ENCODE peak calls at places on chromosomes 5 and 9, in four cellular contexts. One of them, this sample, is unnamed.

GRCh38 chr5:73433982-73434342 is 14.6 kb downstream of the FOXD1 start:
- DNase-seq in H9: no peak
- DNase-seq in endodermal cell: no peak
- DNase-seq in uterus: no peak
- DNase-seq in this sample: no peak

GRCh38 chr5:79535477-79536192 is 21.7 kb upstream of the HOMER1 start:
- DNase-seq in H9: no peak
- DNase-seq in endodermal cell: no peak
- DNase-seq in uterus: no peak
- DNase-seq in this sample: no peak

GRCh38 chr5:171484460-171484899 is 65.0 kb downstream of the FGF18 start:
- DNase-seq in H9: no peak
- DNase-seq in endodermal cell: peak; percentile 81
- DNase-seq in uterus: peak; percentile 46
- DNase-seq in this sample: no peak

GRCh38 chr5:123718238-123718637 is 206.3 kb downstream of the CSNK1G3 start:
- DNase-seq in H9: no peak
- DNase-seq in endodermal cell: no peak
- DNase-seq in uterus: no peak
- DNase-seq in this sample: no peak

GRCh38 chr9:132993511-132993939 is 15.0 kb downstream of the GFI1B start:
- DNase-seq in H9: no peak
- DNase-seq in endodermal cell: peak; percentile 58
- DNase-seq in uterus: no peak
- DNase-seq in this sample: no peak

GRCh38 chr5:150139334-150139733 is 16.3 kb downstream of the PDGFRB start:
- DNase-seq in H9: no peak
- DNase-seq in endodermal cell: no peak
- DNase-seq in uterus: no peak
- DNase-seq in this sample: no peak

GRCh38 chr9:784202-784601 is 57.3 kb upstream of the DMRT1 start:
- DNase-seq in H9: no peak
- DNase-seq in endodermal cell: peak; percentile 66
- DNase-seq in uterus: no peak
- DNase-seq in this sample: no peak

GRCh38 chr9:89747589-89747988 is 142.8 kb downstream of the GADD45G start:
- DNase-seq in H9: no peak
- DNase-seq in endodermal cell: no peak
- DNase-seq in uterus: no peak
- DNase-seq in this sample: no peak

GRCh38 chr9:136119259-136120118 is 814 bp upstream of the TMEM250 start:
- DNase-seq in H9: peak; percentile 79
- DNase-seq in endodermal cell: peak; percentile 88
- DNase-seq in uterus: no peak
- DNase-seq in this sample: no peak

GRCh38 chr5:52725065-52725746 is 62.5 kb upstream of the ITGA1 start:
- DNase-seq in H9: no peak
- DNase-seq in endodermal cell: no peak
- DNase-seq in uterus: no peak
- DNase-seq in this sample: no peak

GRCh38 chr9:109821711-109822110 is 41.7 kb downstream of the PALM2AKAP2 start:
- DNase-seq in H9: no peak
- DNase-seq in endodermal cell: no peak
- DNase-seq in uterus: no peak
- DNase-seq in this sample: no peak

GRCh38 chr9:103990311-103990710 is 103.8 kb upstream of the SMC2 start:
- DNase-seq in H9: no peak
- DNase-seq in endodermal cell: no peak
- DNase-seq in uterus: no peak
- DNase-seq in this sample: no peak

GRCh38 chr9:127711831-127712274 is 3.6 kb downstream of the PTRH1 start:
- DNase-seq in H9: peak; percentile 63
- DNase-seq in endodermal cell: peak; percentile 72
- DNase-seq in uterus: no peak
- DNase-seq in this sample: no peak

GRCh38 chr9:134205636-134206316 is 41.4 kb upstream of the RNU6ATAC start:
- DNase-seq in H9: no peak
- DNase-seq in endodermal cell: no peak
- DNase-seq in uterus: peak; percentile 89
- DNase-seq in this sample: peak; percentile 86

GRCh38 chr9:81083821-81084512 is 605.4 kb downstream of the TLE1 start:
- DNase-seq in H9: no peak
- DNase-seq in endodermal cell: no peak
- DNase-seq in uterus: no peak
- DNase-seq in this sample: no peak

GRCh38 chr9:119588874-119589560 is 219.8 kb upstream of the BRINP1 start:
- DNase-seq in H9: no peak
- DNase-seq in endodermal cell: peak; percentile 53
- DNase-seq in uterus: no peak
- DNase-seq in this sample: no peak

GRCh38 chr5:65913519-65913918 is 12.9 kb upstream of the ERBIN start:
- DNase-seq in H9: no peak
- DNase-seq in endodermal cell: no peak
- DNase-seq in uterus: no peak
- DNase-seq in this sample: no peak

GRCh38 chr9:20634895-20635294 is 12.6 kb upstream of the MLLT3 start:
- DNase-seq in H9: no peak
- DNase-seq in endodermal cell: no peak
- DNase-seq in uterus: no peak
- DNase-seq in this sample: no peak

GRCh38 chr9:101398930-101399640 is 434 bp downstream of the ZNF189 start:
- DNase-seq in H9: no peak
- DNase-seq in endodermal cell: no peak
- DNase-seq in uterus: no peak
- DNase-seq in this sample: no peak

GRCh38 chr5:16574789-16575785 is 41.7 kb downstream of the RETREG1 start:
- DNase-seq in H9: peak; percentile 60
- DNase-seq in endodermal cell: peak; percentile 79
- DNase-seq in uterus: no peak
- DNase-seq in this sample: no peak

GRCh38 chr5:126527892-126528291 is 67.1 kb downstream of the ALDH7A1 start:
- DNase-seq in H9: no peak
- DNase-seq in endodermal cell: no peak
- DNase-seq in uterus: no peak
- DNase-seq in this sample: no peak

GRCh38 chr9:13443380-13444271 is 164.1 kb upstream of the MPDZ start:
- DNase-seq in H9: no peak
- DNase-seq in endodermal cell: no peak
- DNase-seq in uterus: no peak
- DNase-seq in this sample: no peak

GRCh38 chr5:175684931-175685330 is 27.1 kb downstream of the HRH2 start:
- DNase-seq in H9: no peak
- DNase-seq in endodermal cell: no peak
- DNase-seq in uterus: no peak
- DNase-seq in this sample: no peak

GRCh38 chr5:138686668-138687067 is 66.6 kb upstream of the CTNNA1 start:
- DNase-seq in H9: no peak
- DNase-seq in endodermal cell: no peak
- DNase-seq in uterus: no peak
- DNase-seq in this sample: no peak

GRCh38 chr5:1062761-1063568 is 48.9 kb downstream of the SLC12A7 start:
- DNase-seq in H9: no peak
- DNase-seq in endodermal cell: no peak
- DNase-seq in uterus: no peak
- DNase-seq in this sample: no peak

GRCh38 chr5:83095973-83096539 is 18.7 kb downstream of the XRCC4 start:
- DNase-seq in H9: no peak
- DNase-seq in endodermal cell: no peak
- DNase-seq in uterus: no peak
- DNase-seq in this sample: no peak

GRCh38 chr5:16852251-16853005 is 83.7 kb downstream of the MYO10 start:
- DNase-seq in H9: no peak
- DNase-seq in endodermal cell: no peak
- DNase-seq in uterus: no peak
- DNase-seq in this sample: no peak

GRCh38 chr5:143527808-143528207 is 124.3 kb upstream of the NR3C1 start:
- DNase-seq in H9: no peak
- DNase-seq in endodermal cell: no peak
- DNase-seq in uterus: no peak
- DNase-seq in this sample: no peak

GRCh38 chr5:90201923-90202322 is 207.6 kb downstream of the CETN3 start:
- DNase-seq in H9: no peak
- DNase-seq in endodermal cell: no peak
- DNase-seq in uterus: no peak
- DNase-seq in this sample: no peak

GRCh38 chr5:115840825-115841224 is 540 bp downstream of the ATG12 start:
- DNase-seq in H9: no peak
- DNase-seq in endodermal cell: peak; percentile 50
- DNase-seq in uterus: no peak
- DNase-seq in this sample: no peak

GRCh38 chr9:115864581-115864980 is 289.0 kb upstream of the PAPPA start:
- DNase-seq in H9: no peak
- DNase-seq in endodermal cell: no peak
- DNase-seq in uterus: no peak
- DNase-seq in this sample: no peak

GRCh38 chr9:129720181-129720864 is 32.5 kb downstream of the PTGES start:
- DNase-seq in H9: peak; percentile 86
- DNase-seq in endodermal cell: peak; percentile 91
- DNase-seq in uterus: no peak
- DNase-seq in this sample: no peak

GRCh38 chr5:80175337-80175736 is 80.5 kb downstream of the SERINC5 start:
- DNase-seq in H9: no peak
- DNase-seq in endodermal cell: no peak
- DNase-seq in uterus: no peak
- DNase-seq in this sample: no peak

GRCh38 chr5:138706655-138707480 is 46.4 kb upstream of the CTNNA1 start:
- DNase-seq in H9: peak; percentile 46
- DNase-seq in endodermal cell: peak; percentile 60
- DNase-seq in uterus: no peak
- DNase-seq in this sample: peak; percentile 66

GRCh38 chr9:11457809-11458785 is 845.3 kb upstream of the PTPRD start:
- DNase-seq in H9: peak; percentile 59
- DNase-seq in endodermal cell: peak; percentile 70
- DNase-seq in uterus: no peak
- DNase-seq in this sample: no peak

GRCh38 chr9:136015656-136016055 is 54.5 kb upstream of the UBAC1 start:
- DNase-seq in H9: peak; percentile 26
- DNase-seq in endodermal cell: peak; percentile 33
- DNase-seq in uterus: peak; percentile 6
- DNase-seq in this sample: no peak

GRCh38 chr9:976258-976804 is at the start of gene DMRT3:
- DNase-seq in H9: peak; percentile 86
- DNase-seq in endodermal cell: peak; percentile 89
- DNase-seq in uterus: no peak
- DNase-seq in this sample: no peak

GRCh38 chr9:82456621-82457020 is 468.0 kb downstream of the SPATA31D1 start:
- DNase-seq in H9: no peak
- DNase-seq in endodermal cell: no peak
- DNase-seq in uterus: no peak
- DNase-seq in this sample: no peak

DNA sequence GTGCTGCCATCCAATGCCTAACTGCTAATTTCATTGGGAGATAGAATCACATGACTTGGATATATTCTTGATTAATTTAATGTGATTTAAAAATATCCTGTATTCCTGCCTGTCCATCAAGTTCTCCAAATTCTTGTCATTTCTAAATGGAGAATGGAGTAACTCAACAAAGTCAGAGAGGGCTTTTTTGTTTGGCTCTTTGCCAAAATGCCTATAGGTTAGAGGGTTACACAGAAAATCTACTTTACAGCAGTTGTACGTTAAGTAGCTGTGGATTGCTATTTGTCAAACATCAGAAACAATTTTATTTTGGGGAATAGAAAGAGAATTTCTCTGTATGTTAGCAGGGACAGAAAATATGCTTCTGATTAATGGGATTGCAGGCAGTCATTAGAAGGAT is 5.9 kb downstream of the PIK3R1 start:
- DNase-seq in H9: no peak
- DNase-seq in endodermal cell: no peak
- DNase-seq in uterus: no peak
- DNase-seq in this sample: no peak
- H3K27ac ChIP-seq in H9: no peak overlapping the region
- H3K27ac ChIP-seq in endodermal cell: no peak overlapping the region
- H3K27ac ChIP-seq in uterus: no peak overlapping the region
- H3K27ac ChIP-seq in this sample: no peak overlapping the region

GRCh38 chr5:140367631-140368013 is 7.6 kb downstream of the SLC4A9 start:
- DNase-seq in H9: no peak
- DNase-seq in endodermal cell: no peak
- DNase-seq in uterus: no peak
- DNase-seq in this sample: no peak
- H3K27me3 ChIP-seq in H9: no peaks in the 10 kb centered on the region
- H3K27me3 ChIP-seq in endodermal cell: peaks cover 4% of the 10 kb centered on the region
- H3K27me3 ChIP-seq in uterus: no peaks in the 10 kb centered on the region
- H3K27me3 ChIP-seq in this sample: no peaks in the 10 kb centered on the region

GRCh38 chr9:8703904-8704303 is 904.3 kb upstream of the DMAC1 start:
- DNase-seq in H9: no peak
- DNase-seq in endodermal cell: no peak
- DNase-seq in uterus: no peak
- DNase-seq in this sample: no peak
- H3K9me3 ChIP-seq in H9: no peaks in the 10 kb centered on the region
- H3K9me3 ChIP-seq in endodermal cell: no peaks in the 10 kb centered on the region
- H3K9me3 ChIP-seq in uterus: no peaks in the 10 kb centered on the region
- H3K9me3 ChIP-seq in this sample: no peaks in the 10 kb centered on the region

GRCh38 chr5:168260353-168261211 is 30.9 kb upstream of the WWC1 start:
- DNase-seq in H9: no peak
- DNase-seq in endodermal cell: no peak
- DNase-seq in uterus: no peak
- DNase-seq in this sample: no peak

GRCh38 chr5:168261212-168261575 is 30.3 kb upstream of the WWC1 start:
- DNase-seq in H9: no peak
- DNase-seq in endodermal cell: no peak
- DNase-seq in uterus: peak; percentile 19
- DNase-seq in this sample: no peak

GRCh38 chr5:168266016-168266415 is 25.4 kb upstream of the WWC1 start:
- DNase-seq in H9: no peak
- DNase-seq in endodermal cell: no peak
- DNase-seq in uterus: no peak
- DNase-seq in this sample: no peak

GRCh38 chr5:168263108-168263507 is 28.3 kb upstream of the WWC1 start:
- DNase-seq in H9: no peak
- DNase-seq in endodermal cell: no peak
- DNase-seq in uterus: no peak
- DNase-seq in this sample: no peak

GRCh38 chr5:168262042-168262743 is 29.3 kb upstream of the WWC1 start:
- DNase-seq in H9: no peak
- DNase-seq in endodermal cell: no peak
- DNase-seq in uterus: no peak
- DNase-seq in this sample: no peak
- H3K27ac ChIP-seq in H9: no peak overlapping the region
- H3K27ac ChIP-seq in endodermal cell: no peak overlapping the region
- H3K27ac ChIP-seq in uterus: no peak overlapping the region
- H3K27ac ChIP-seq in this sample: no peak overlapping the region

DNA sequence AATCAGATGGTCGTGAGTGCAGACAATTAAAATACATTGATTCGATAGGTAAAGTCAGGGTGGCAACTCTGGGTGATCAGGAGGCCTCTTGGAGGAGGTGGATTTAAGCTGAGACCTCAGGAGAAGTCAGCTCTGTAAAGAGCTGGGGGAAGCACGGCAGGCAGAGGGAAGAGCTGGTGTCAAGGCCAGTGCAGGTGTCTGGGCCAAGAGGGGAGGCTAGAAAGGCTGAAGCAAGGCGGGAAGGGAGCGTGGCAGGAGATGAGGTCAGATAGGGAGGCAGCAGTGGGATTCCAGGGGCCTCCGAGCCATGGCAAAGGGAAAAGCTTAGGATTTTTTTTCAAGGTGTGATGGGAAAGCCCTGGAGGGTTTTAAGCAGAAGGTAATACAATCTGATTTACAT is 178.7 kb downstream of the FSTL4 start:
- DNase-seq in H9: no peak
- DNase-seq in endodermal cell: no peak
- DNase-seq in uterus: no peak
- DNase-seq in this sample: no peak
- H3K27me3 ChIP-seq in H9: no peaks in the 10 kb centered on the region
- H3K27me3 ChIP-seq in endodermal cell: no peaks in the 10 kb centered on the region
- H3K27me3 ChIP-seq in uterus: no peaks in the 10 kb centered on the region
- H3K27me3 ChIP-seq in this sample: no peaks in the 10 kb centered on the region